ENCODE peak calls at places on chromosomes 2 and 18, in four cellular contexts. E is A549, V is transverse colon, K is sigmoid colon. M is an unnamed sample.

GRCh38 chr18:74505776-74506175 is 9.6 kb downstream of the CNDP2 start:
- DNase-seq in E (no peak), V (no peak), K (peak; percentile 52), M (no peak)

GRCh38 chr2:9757430-9758287 is 85.6 kb upstream of the TAF1B start:
- DNase-seq in E (no peak), V (no peak), K (no peak), M (no peak)

GRCh38 chr18:8307960-8308359 is 301.3 kb upstream of the RAB12 start:
- DNase-seq in E (no peak), V (no peak), K (no peak), M (no peak)

GRCh38 chr18:79841936-79842335 is 44.2 kb downstream of the KCNG2 start:
- DNase-seq in E (no peak), V (no peak), K (no peak), M (no peak)

GRCh38 chr2:169159686-169160085 is 90.3 kb downstream of the DHRS9 start:
- DNase-seq in E (no peak), V (no peak), K (no peak), M (no peak)

GRCh38 chr18:48887905-48888531 is 62.7 kb downstream of the SMAD7 start:
- DNase-seq in E (no peak), V (no peak), K (peak; percentile 40), M (no peak)

GRCh38 chr2:12102679-12103078 is 356.2 kb downstream of the LPIN1 start:
- DNase-seq in E (no peak), V (no peak), K (no peak), M (no peak)

GRCh38 chr2:147232225-147232669 is 612.6 kb upstream of the ACVR2A start:
- DNase-seq in E (no peak), V (no peak), K (no peak), M (no peak)

GRCh38 chr2:235555356-235555755 is 61.5 kb downstream of the AGAP1 start:
- DNase-seq in E (no peak), V (no peak), K (peak; percentile 21), M (no peak)

GRCh38 chr2:10316336-10316735 is 13.6 kb downstream of the HPCAL1 start:
- DNase-seq in E (no peak), V (no peak), K (no peak), M (no peak)

GRCh38 chr2:10355471-10356458 is 53.1 kb downstream of the HPCAL1 start:
- DNase-seq in E (no peak), V (no peak), K (no peak), M (no peak)

GRCh38 chr2:104750061-104750460 is 103.9 kb upstream of the POU3F3 start:
- DNase-seq in E (no peak), V (no peak), K (no peak), M (no peak)

GRCh38 chr2:197309369-197310231 is 980 bp downstream of the ANKRD44 start:
- DNase-seq in E (no peak), V (peak; percentile 43), K (peak; percentile 73), M (peak; percentile 41)

GRCh38 chr2:38947241-38948239 is 57.9 kb downstream of the ARHGEF33 start:
- DNase-seq in E (peak; percentile 91), V (peak; percentile 70), K (peak; percentile 79), M (peak; percentile 77)

GRCh38 chr2:150156415-150156814 is 331.1 kb downstream of the RND3 start:
- DNase-seq in E (no peak), V (no peak), K (no peak), M (no peak)

GRCh38 chr2:30239308-30240161 is 8.2 kb downstream of the LBH start:
- DNase-seq in E (peak; percentile 87), V (peak; percentile 79), K (peak; percentile 91), M (peak; percentile 69)

GRCh38 chr2:228039752-228040534 is 141.5 kb downstream of the SPHKAP start:
- DNase-seq in E (peak; percentile 51), V (no peak), K (no peak), M (no peak)

GRCh38 chr18:2846241-2846637 is 567 bp upstream of the EMILIN2 start:
- DNase-seq in E (no peak), V (no peak), K (peak; percentile 67), M (no peak)

GRCh38 chr2:11750422-11750821 is 4.0 kb downstream of the LPIN1 start:
- DNase-seq in E (no peak), V (no peak), K (no peak), M (no peak)

GRCh38 chr2:73999881-74000597 is 15.3 kb downstream of the TET3 start:
- DNase-seq in E (no peak), V (peak; percentile 44), K (no peak), M (no peak)

GRCh38 chr18:46423226-46423805 is 233.7 kb downstream of the LOXHD1 start:
- DNase-seq in E (no peak), V (no peak), K (no peak), M (no peak)

GRCh38 chr2:235045336-235045972 is 93.6 kb downstream of the SH3BP4 start:
- DNase-seq in E (no peak), V (no peak), K (no peak), M (peak; percentile 68)

GRCh38 chr2:45406626-45407025 is 204.4 kb downstream of the SRBD1 start:
- DNase-seq in E (no peak), V (no peak), K (no peak), M (no peak)

GRCh38 chr18:61991836-61992235 is 99.0 kb upstream of the RNF152 start:
- DNase-seq in E (no peak), V (no peak), K (no peak), M (no peak)

GRCh38 chr2:159026170-159026569 is 57.7 kb downstream of the TANC1 start:
- DNase-seq in E (no peak), V (no peak), K (no peak), M (no peak)

GRCh38 chr2:241989074-241989473 is 119.5 kb downstream of the RTP5 start:
- DNase-seq in E (no peak), V (no peak), K (no peak), M (peak; percentile 20)

GRCh38 chr2:101006065-101006715 is 4.1 kb downstream of the RPL31 start:
- DNase-seq in E (no peak), V (no peak), K (no peak), M (no peak)

GRCh38 chr2:47031909-47032668 is 116.5 kb upstream of the MCFD2 start:
- DNase-seq in E (peak; percentile 35), V (no peak), K (no peak), M (no peak)

DNA sequence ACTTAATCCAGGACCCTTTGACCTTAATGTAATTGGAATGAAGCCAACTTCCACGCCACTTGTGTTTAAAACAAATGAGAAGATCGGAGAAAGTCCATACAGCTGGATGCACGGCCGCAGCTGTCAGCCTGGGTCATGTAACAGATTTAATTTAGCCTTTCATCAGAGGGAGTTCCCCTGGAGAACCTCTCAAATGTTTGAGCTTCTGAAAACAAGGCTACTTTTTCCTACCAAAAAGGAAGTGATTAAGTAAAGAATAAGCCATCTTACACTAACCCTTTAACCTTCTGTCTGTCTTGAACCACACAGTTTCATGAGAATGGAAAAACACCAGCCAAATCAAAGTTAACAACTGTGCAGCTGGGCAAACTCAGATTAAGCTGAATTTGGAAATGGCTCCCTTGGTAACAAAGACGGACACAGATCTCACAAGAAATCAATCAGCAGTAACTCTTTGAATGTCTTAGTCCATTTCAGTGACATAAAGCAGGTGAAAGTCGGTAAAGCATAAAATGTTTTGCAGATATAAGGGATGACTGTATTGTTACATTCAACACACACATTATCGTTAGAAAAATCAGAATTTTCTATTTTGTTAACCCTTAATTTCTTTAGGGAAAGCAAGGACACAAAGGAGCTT is 103.5 kb downstream of the DOCK10 start:
- DNase-seq in E (no peak), V (no peak), K (no peak), M (no peak)
- TF ChIP-seq EP300 in E (no peak), V (no peak), K (no peak), M (no peak)

GRCh38 chr2:3127710-3128109 is 249.9 kb downstream of the EIPR1 start:
- DNase-seq in E (no peak), V (no peak), K (no peak), M (no peak)

GRCh38 chr2:3127279-3127690 is 250.3 kb downstream of the EIPR1 start:
- DNase-seq in E (no peak), V (no peak), K (no peak), M (no peak)

GRCh38 chr2:3125761-3126130 is 251.9 kb downstream of the EIPR1 start:
- DNase-seq in E (no peak), V (no peak), K (peak; percentile 58), M (no peak)

GRCh38 chr2:3126171-3126685 is 251.4 kb downstream of the EIPR1 start:
- DNase-seq in E (no peak), V (no peak), K (no peak), M (no peak)

DNA sequence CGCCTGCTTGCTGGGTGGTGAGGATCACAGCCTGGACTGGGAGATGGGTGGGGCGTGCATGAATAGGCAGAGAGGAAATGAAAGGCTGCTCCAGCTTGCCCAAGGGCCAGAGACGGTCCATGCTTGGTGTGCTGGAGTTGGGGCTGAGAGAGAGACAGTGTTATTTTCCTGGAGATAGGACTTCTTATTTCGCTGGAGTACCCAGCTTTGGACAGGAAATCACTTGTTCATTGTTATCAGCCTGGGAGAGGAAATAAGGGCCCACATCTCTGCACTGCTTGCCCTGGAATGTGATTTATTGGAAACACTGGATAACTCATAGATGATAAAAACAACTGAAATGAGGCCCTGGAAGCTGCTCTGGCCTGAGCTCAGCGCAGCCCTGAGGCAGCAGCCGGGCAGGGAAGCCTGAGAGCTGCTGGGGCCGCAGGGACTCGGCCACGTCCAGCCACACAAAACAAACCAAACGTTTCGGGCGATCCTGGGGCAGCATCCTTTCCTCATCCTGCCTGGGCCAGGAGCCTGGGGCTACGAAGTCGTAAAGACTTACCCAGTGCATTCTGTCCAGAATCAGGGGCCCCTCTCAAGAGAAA is 250.8 kb downstream of the EIPR1 start:
- DNase-seq in E (no peak), V (no peak), K (no peak), M (no peak)
- H3K4me1 ChIP-seq in E (no peaks in the 10 kb centered on the region), V (no peaks in the 10 kb centered on the region), K (no peaks in the 10 kb centered on the region), M (no peaks in the 10 kb centered on the region)

DNA sequence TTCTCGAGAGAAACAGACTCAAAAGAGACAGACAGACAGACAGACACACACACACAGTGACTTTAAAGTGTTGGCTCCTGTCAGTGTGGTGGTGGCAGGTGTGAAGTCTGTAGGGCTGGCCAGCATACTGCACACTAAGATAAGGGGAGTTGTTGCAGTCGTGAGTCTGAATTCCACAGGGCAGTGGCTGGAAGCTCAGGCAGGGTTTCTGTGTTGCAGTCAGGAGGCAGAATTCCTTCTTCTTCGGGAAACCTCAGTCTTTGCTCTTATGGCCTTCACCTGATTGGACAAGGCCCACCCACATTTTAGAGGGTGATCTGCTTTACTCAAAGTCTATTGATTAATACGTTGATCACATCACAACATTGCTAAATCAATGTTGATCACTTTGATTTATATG is 478.4 kb upstream of the HS6ST1 start:
- DNase-seq in E (no peak), V (no peak), K (peak; percentile 10), M (peak; percentile 11)
- TF ChIP-seq EP300 in E (no peak), V (no peak), K (no peak), M (no peak)

GRCh38 chr2:23388292-23388691 is 3.3 kb downstream of the KLHL29 start:
- DNase-seq in E (no peak), V (no peak), K (no peak), M (no peak)

GRCh38 chr2:23387221-23387550 is 2.2 kb downstream of the KLHL29 start:
- DNase-seq in E (no peak), V (no peak), K (no peak), M (no peak)

GRCh38 chr2:23386422-23387220 is 1.6 kb downstream of the KLHL29 start:
- DNase-seq in E (peak; percentile 24), V (peak; percentile 35), K (peak; percentile 81), M (no peak)

GRCh38 chr2:23388756-23389514 is 4.0 kb downstream of the KLHL29 start:
- DNase-seq in E (no peak), V (no peak), K (no peak), M (no peak)

GRCh38 chr2:23387849-23388248 is 2.9 kb downstream of the KLHL29 start:
- DNase-seq in E (no peak), V (no peak), K (no peak), M (no peak)
- H3K4me1 ChIP-seq in E (no peaks in the 10 kb centered on the region), V (no peaks in the 10 kb centered on the region), K (peaks cover 24% of the 10 kb centered on the region), M (peaks cover 19% of the 10 kb centered on the region)

M was measured in stomach.